ENCODE peak calls at places on chromosomes 7 and 10, in eight cellular contexts. L, G, W, K, N, B, E and Y are unnamed samples.

GRCh38 chr10:77789016-77789415 is 137.5 kb downstream of the DLG5 start:
- DNase-seq in B (no peak), G (no peak), N (no peak), L (no peak), W (no peak), E (no peak), K (no peak), Y (no peak)

GRCh38 chr10:24952146-24952700 is at the start of gene PRTFDC1:
- DNase-seq in W (peak), E (peak), K (peak), B (peak), L (peak), N (no peak), G (peak), Y (peak)

GRCh38 chr10:113279262-113279661 is 273.6 kb upstream of the HABP2 start:
- DNase-seq in K (no peak), B (no peak), L (no peak), G (no peak), E (no peak), W (no peak), N (no peak), Y (no peak)

GRCh38 chr7:14999331-14999730 is 96.8 kb upstream of the DGKB start:
- DNase-seq in B (no peak), N (no peak), W (no peak), E (no peak), L (no peak), G (no peak), K (no peak), Y (no peak)

GRCh38 chr7:111384065-111384891 is 178.0 kb downstream of the IMMP2L start:
- DNase-seq in G (no peak), N (no peak), E (no peak), W (no peak), L (no peak), K (no peak), B (peak), Y (no peak)

GRCh38 chr7:24851791-24852190 is 94.5 kb upstream of the GSDME start:
- DNase-seq in B (peak), G (no peak), L (no peak), E (no peak), K (no peak), N (no peak), W (no peak), Y (no peak)

GRCh38 chr7:7913506-7913905 is 55.1 kb upstream of the GLCCI1 start:
- DNase-seq in G (no peak), E (no peak), W (no peak), L (no peak), N (no peak), B (peak), K (no peak), Y (no peak)

GRCh38 chr10:73126343-73126742 is 16.1 kb downstream of the NUDT13 start:
- DNase-seq in E (no peak), L (no peak), N (no peak), W (no peak), G (no peak), B (no peak), K (no peak), Y (no peak)

GRCh38 chr7:13742126-13742525 is 247.3 kb downstream of the ETV1 start:
- DNase-seq in L (no peak), K (no peak), W (no peak), B (peak), N (no peak), E (no peak), G (no peak), Y (no peak)

GRCh38 chr7:102284891-102285540 is 1.7 kb upstream of the SH2B2 start:
- DNase-seq in B (no peak), N (no peak), W (no peak), L (peak), K (peak), G (no peak), E (peak), Y (no peak)

GRCh38 chr7:37109853-37110252 is 338.8 kb downstream of the ELMO1 start:
- DNase-seq in W (no peak), K (no peak), E (no peak), N (no peak), G (no peak), B (no peak), L (no peak), Y (no peak)

GRCh38 chr10:6493521-6494451 is 86.3 kb downstream of the PRKCQ start:
- DNase-seq in W (no peak), N (no peak), B (peak), L (no peak), G (no peak), E (no peak), K (no peak), Y (no peak)

GRCh38 chr7:70694357-70694908 is 437.5 kb upstream of the GALNT17 start:
- DNase-seq in K (no peak), N (peak), L (peak), G (no peak), W (peak), E (peak), B (peak), Y (peak)

GRCh38 chr10:75001715-75002350 is 109.6 kb upstream of the SAMD8 start:
- DNase-seq in L (no peak), W (no peak), E (no peak), G (no peak), B (no peak), K (no peak), N (no peak), Y (no peak)

GRCh38 chr10:113273151-113273876 is 279.5 kb upstream of the HABP2 start:
- DNase-seq in K (peak), E (peak), G (no peak), N (no peak), L (peak), B (no peak), W (no peak), Y (no peak)

GRCh38 chr7:112211348-112211907 is 4.9 kb downstream of the ZNF277 start:
- DNase-seq in W (no peak), B (peak), K (no peak), E (no peak), N (no peak), L (no peak), G (no peak), Y (no peak)

GRCh38 chr7:132622081-132622480 is 45.8 kb upstream of the PLXNA4 start:
- DNase-seq in L (no peak), W (no peak), B (no peak), N (no peak), G (no peak), K (no peak), E (no peak), Y (no peak)

GRCh38 chr7:76165973-76166403 is 35.7 kb upstream of the SRRM3 start:
- DNase-seq in L (no peak), N (no peak), K (no peak), B (no peak), G (peak), W (no peak), E (no peak), Y (no peak)

GRCh38 chr7:76165106-76165972 is 36.4 kb upstream of the SRRM3 start:
- DNase-seq in N (no peak), B (no peak), L (no peak), K (no peak), E (no peak), W (no peak), G (peak), Y (no peak)

DNA sequence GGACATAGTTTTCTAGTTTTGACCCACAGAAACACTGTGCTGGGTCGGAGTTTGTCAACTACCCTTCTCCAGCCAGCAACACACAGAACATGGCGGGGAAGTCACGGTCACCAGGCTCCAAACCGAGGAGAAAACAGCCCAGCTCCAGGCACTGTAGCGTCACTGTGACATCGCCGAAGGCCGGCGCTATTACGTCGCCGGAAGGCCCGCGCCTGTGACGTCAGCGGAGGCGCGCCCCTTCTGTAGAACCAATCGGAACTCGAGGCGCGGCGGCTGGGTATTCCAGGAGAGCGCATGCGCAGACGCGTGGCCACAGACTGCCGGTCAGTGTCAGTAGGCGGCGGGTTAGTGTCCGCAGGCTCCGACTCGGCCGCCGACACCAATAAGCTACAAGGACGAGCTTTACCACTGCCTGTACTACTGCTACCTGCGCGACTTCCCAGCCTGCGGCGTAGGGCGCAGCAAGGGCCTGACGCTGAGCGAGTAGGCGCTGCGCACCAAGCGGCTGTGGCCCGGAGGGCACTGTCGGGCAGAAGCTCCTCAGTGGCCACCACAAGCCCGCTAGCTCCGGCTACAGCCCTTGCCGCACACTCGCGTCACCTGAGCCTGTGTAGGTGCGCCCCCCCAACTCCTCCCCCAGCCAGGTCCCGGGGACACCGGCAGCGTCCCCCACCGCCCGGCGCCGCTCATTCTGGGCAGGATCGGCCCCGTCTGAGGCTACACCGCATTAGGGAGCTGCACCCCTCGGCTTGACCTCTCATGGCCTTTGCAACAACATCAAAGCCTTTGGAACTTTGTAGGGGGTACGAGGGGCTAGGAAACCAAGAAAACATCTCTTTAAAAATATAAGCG is 35.1 kb upstream of the SRRM3 start:
- DNase-seq in G (peak), E (peak), W (peak), K (peak), B (peak), N (peak), L (peak), Y (peak)
- TF ChIP-seq CTCF in G (peak), E (peak), W (no peak), K (peak), B (peak), N (no peak), L (no peak), Y (no peak)

GRCh38 chr7:116804459-116804858 is 57.9 kb upstream of the CAPZA2 start:
- DNase-seq in K (no peak), W (no peak), N (no peak), L (no peak), E (no peak), B (no peak), G (no peak), Y (no peak)

GRCh38 chr7:116802144-116802747 is 60.1 kb upstream of the CAPZA2 start:
- DNase-seq in W (no peak), G (no peak), N (no peak), E (no peak), K (no peak), B (no peak), L (no peak), Y (no peak)

GRCh38 chr7:116801092-116801710 is 61.2 kb upstream of the CAPZA2 start:
- DNase-seq in G (no peak), L (no peak), N (no peak), W (no peak), K (no peak), E (no peak), B (peak), Y (no peak)

GRCh38 chr7:116800594-116800993 is 61.8 kb upstream of the CAPZA2 start:
- DNase-seq in K (no peak), N (no peak), E (no peak), W (no peak), B (no peak), L (no peak), G (no peak), Y (no peak)

GRCh38 chr7:116802784-116803183 is 59.6 kb upstream of the CAPZA2 start:
- DNase-seq in W (no peak), N (peak), E (no peak), K (no peak), B (peak), L (no peak), G (no peak), Y (no peak)
- TF ChIP-seq CTCF in W (no peak), N (peak), E (peak), K (peak), B (peak), L (peak), G (peak), Y (no peak)

GRCh38 chr10:79468015-79468560 is 22.7 kb upstream of the ZCCHC24 start:
- DNase-seq in G (peak), L (no peak), K (no peak), B (no peak), W (no peak), E (no peak), N (no peak), Y (no peak)
- TF ChIP-seq CTCF in G (no peak), L (no peak), K (no peak), B (no peak), W (no peak), E (no peak), N (no peak), Y (no peak)

GRCh38 chr10:26520575-26520974 is 82.4 kb downstream of the APBB1IP start:
- DNase-seq in E (no peak), K (no peak), B (no peak), W (no peak), N (no peak), G (no peak), L (no peak), Y (no peak)

GRCh38 chr10:26519803-26520202 is 81.7 kb downstream of the APBB1IP start:
- DNase-seq in K (no peak), E (no peak), G (no peak), N (no peak), L (no peak), B (no peak), W (no peak), Y (no peak)

GRCh38 chr10:26517141-26517890 is 79.2 kb downstream of the APBB1IP start:
- DNase-seq in N (no peak), G (no peak), B (no peak), W (no peak), K (no peak), E (no peak), L (no peak), Y (no peak)

GRCh38 chr10:26513101-26513500 is 75.0 kb downstream of the APBB1IP start:
- DNase-seq in E (no peak), K (no peak), N (no peak), G (no peak), L (no peak), W (no peak), B (no peak), Y (no peak)

DNA sequence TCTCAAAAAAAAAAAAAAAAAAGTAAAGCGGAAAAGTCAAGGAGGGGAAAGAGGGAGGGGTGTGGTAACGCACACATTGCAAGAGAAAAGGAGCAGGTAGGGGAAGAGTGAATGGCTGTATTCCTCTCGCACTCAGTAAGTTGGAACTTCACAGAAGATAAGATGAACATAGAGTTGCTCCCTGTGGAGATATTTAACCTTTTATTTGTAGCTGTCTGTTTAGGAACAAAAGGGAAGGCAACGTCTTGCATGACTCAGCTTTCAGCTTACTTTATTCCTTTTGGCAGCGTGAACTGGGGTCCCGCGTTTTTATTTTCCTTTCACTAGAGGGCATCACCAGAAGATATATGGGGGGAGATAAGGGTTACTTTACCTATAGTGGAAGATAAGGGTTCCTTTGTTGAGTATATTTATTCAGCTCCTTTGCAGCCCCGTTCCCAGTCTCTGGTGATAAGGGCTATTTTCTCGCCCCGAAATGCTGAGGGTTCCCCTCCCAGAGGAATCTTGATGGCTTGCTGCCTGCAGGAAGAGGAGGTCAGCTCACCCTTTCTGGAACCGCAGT is 78.5 kb downstream of the APBB1IP start:
- DNase-seq in K (no peak), E (no peak), L (no peak), B (no peak), N (no peak), G (peak), W (no peak), Y (no peak)
- TF ChIP-seq CTCF in K (no peak), E (no peak), L (no peak), B (no peak), N (no peak), G (peak), W (no peak), Y (no peak)

DNA sequence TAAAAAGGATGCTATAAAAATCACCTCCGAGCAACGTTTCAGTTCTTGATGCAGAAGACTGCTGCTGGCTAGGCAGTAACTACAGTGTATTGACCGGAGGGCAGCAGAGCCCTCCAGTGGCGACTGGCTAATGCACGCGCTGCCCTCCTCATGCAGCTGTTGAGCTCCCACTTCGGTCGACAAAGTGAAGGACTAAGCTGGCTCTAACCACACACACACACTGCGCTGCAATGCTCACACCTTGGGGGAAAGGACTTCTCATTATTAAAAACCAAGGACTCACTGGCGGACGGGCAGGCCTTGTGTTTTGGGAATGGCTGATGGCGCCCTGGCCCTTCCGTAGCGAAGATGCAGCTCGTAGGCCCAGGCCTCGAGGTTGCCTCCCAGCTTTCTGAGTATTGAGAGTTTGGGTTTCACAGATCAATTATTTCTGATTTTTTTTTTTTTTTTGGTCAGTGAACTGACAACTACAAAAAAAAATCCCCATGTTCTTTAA is 120.9 kb upstream of the DIP2C start:
- DNase-seq in W (no peak), B (peak), G (no peak), K (no peak), L (no peak), E (no peak), N (peak), Y (no peak)
- TF ChIP-seq CTCF in W (no peak), B (peak), G (peak), K (no peak), L (no peak), E (peak), N (peak), Y (no peak)

DNA sequence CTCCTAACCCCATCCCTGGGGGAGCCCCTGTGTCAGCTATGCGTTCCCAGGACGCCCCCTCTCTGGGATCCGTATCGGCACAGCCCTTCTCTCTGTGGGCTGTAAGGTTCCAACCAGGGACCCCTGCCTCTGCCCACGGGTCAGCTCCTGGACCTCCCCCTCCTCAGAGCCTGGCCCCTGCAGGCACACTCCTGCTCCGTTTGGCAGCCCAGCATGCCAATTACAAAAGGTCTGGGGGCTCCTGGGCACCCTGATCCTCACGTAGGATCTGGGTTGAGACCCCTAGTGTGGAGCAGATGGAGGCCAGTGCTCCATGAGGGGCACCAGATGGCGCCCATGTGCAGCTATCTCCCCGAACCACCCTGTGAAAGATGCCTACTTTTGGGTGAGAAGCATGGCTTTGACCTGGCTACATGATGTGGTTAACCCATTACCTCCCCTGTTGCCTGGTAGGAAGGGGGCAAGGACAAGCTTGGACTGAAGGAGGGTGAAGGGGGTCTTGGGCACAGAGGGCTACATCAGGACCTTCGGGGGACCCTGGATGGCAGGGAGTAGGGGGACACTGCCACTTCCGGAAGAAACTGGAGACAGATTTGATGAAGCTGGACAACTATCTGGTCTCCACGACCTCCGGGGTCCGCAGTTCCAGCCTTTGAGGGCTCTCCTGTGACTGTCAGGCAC is 9.0 kb downstream of the TACR2 start:
- DNase-seq in W (no peak), G (peak), L (no peak), K (no peak), N (peak), E (no peak), B (no peak), Y (no peak)
- TF ChIP-seq CTCF in W (peak), G (peak), L (peak), K (no peak), N (peak), E (peak), B (no peak), Y (no peak)